ENCODE peak calls at places on chromosome 4, in six cellular contexts. One of them, this sample, is unnamed.

GRCh38 chr4:137531951-137532868 is at the start of gene PCDH18:
- DNase-seq in neural progenitor cell: peak
- DNase-seq in ovary: peak
- DNase-seq in Caki2: no peak
- DNase-seq in NCI-H774: peak
- DNase-seq in HEK293T: peak
- DNase-seq in this sample: peak

GRCh38 chr4:86855572-86855971 is 6.4 kb upstream of the SLC10A6 start:
- DNase-seq in neural progenitor cell: no peak
- DNase-seq in HEK293T: no peak
- DNase-seq in NCI-H774: peak
- DNase-seq in Caki2: no peak
- DNase-seq in ovary: no peak
- DNase-seq in this sample: no peak

GRCh38 chr4:164768516-164768915 is 14.6 kb downstream of the SMIM31 start:
- DNase-seq in ovary: no peak
- DNase-seq in Caki2: no peak
- DNase-seq in NCI-H774: no peak
- DNase-seq in HEK293T: peak
- DNase-seq in neural progenitor cell: no peak
- DNase-seq in this sample: no peak

GRCh38 chr4:52870225-52870624 is 8.1 kb downstream of the RASL11B start:
- DNase-seq in ovary: no peak
- DNase-seq in HEK293T: no peak
- DNase-seq in neural progenitor cell: no peak
- DNase-seq in NCI-H774: peak
- DNase-seq in Caki2: no peak
- DNase-seq in this sample: no peak

GRCh38 chr4:98728433-98728832 is 70.0 kb upstream of the TSPAN5 start:
- DNase-seq in NCI-H774: no peak
- DNase-seq in Caki2: no peak
- DNase-seq in neural progenitor cell: no peak
- DNase-seq in HEK293T: no peak
- DNase-seq in ovary: no peak
- DNase-seq in this sample: no peak

GRCh38 chr4:15375707-15376106 is 52.1 kb upstream of the C1QTNF7 start:
- DNase-seq in ovary: no peak
- DNase-seq in NCI-H774: no peak
- DNase-seq in Caki2: no peak
- DNase-seq in HEK293T: no peak
- DNase-seq in neural progenitor cell: no peak
- DNase-seq in this sample: no peak

GRCh38 chr4:26061248-26061986 is 147.4 kb downstream of the SMIM20 start:
- DNase-seq in ovary: no peak
- DNase-seq in NCI-H774: no peak
- DNase-seq in Caki2: no peak
- DNase-seq in neural progenitor cell: peak
- DNase-seq in HEK293T: peak
- DNase-seq in this sample: no peak

GRCh38 chr4:75714681-75715080 is 9.7 kb upstream of the USO1 start:
- DNase-seq in neural progenitor cell: no peak
- DNase-seq in HEK293T: no peak
- DNase-seq in Caki2: no peak
- DNase-seq in ovary: no peak
- DNase-seq in NCI-H774: no peak
- DNase-seq in this sample: no peak

GRCh38 chr4:40831462-40831861 is 81.7 kb downstream of the NSUN7 start:
- DNase-seq in ovary: no peak
- DNase-seq in HEK293T: no peak
- DNase-seq in NCI-H774: no peak
- DNase-seq in Caki2: no peak
- DNase-seq in neural progenitor cell: no peak
- DNase-seq in this sample: peak

GRCh38 chr4:123564758-123565346 is 168.3 kb downstream of the SPRY1 start:
- DNase-seq in ovary: peak
- DNase-seq in NCI-H774: no peak
- DNase-seq in neural progenitor cell: peak
- DNase-seq in HEK293T: peak
- DNase-seq in Caki2: peak
- DNase-seq in this sample: no peak

GRCh38 chr4:38117614-38118013 is 157.4 kb downstream of the PTTG2 start:
- DNase-seq in Caki2: no peak
- DNase-seq in neural progenitor cell: no peak
- DNase-seq in NCI-H774: no peak
- DNase-seq in HEK293T: no peak
- DNase-seq in ovary: no peak
- DNase-seq in this sample: no peak

GRCh38 chr4:41977709-41978108 is 3.8 kb upstream of the DCAF4L1 start:
- DNase-seq in ovary: no peak
- DNase-seq in NCI-H774: no peak
- DNase-seq in Caki2: no peak
- DNase-seq in neural progenitor cell: no peak
- DNase-seq in HEK293T: no peak
- DNase-seq in this sample: no peak

GRCh38 chr4:26937567-26937966 is 76.9 kb downstream of the STIM2 start:
- DNase-seq in NCI-H774: no peak
- DNase-seq in neural progenitor cell: no peak
- DNase-seq in HEK293T: no peak
- DNase-seq in ovary: no peak
- DNase-seq in Caki2: no peak
- DNase-seq in this sample: no peak

GRCh38 chr4:1986578-1987210 is 22.1 kb downstream of the NELFA start:
- DNase-seq in HEK293T: no peak
- DNase-seq in Caki2: no peak
- DNase-seq in neural progenitor cell: no peak
- DNase-seq in ovary: no peak
- DNase-seq in NCI-H774: no peak
- DNase-seq in this sample: no peak

GRCh38 chr4:26916195-26916594 is 55.6 kb downstream of the STIM2 start:
- DNase-seq in HEK293T: no peak
- DNase-seq in Caki2: no peak
- DNase-seq in neural progenitor cell: no peak
- DNase-seq in ovary: no peak
- DNase-seq in NCI-H774: no peak
- DNase-seq in this sample: no peak

GRCh38 chr4:14787221-14787620 is 215.1 kb upstream of the CPEB2 start:
- DNase-seq in HEK293T: no peak
- DNase-seq in ovary: no peak
- DNase-seq in NCI-H774: no peak
- DNase-seq in Caki2: no peak
- DNase-seq in neural progenitor cell: no peak
- DNase-seq in this sample: no peak